ENCODE peak calls at places on chromosomes 6 and 20, in five cellular contexts. One of them, this sample, is unnamed.
A peak's percentile ranks its signal among the peaks of the same experiment; 100 is the strongest.

GRCh38 chr6:135087403-135087802 is 32.8 kb upstream of the HBS1L start:
- DNase-seq in GM12878: no peak
- DNase-seq in K562: no peak
- DNase-seq in HepG2: peak; percentile 27
- DNase-seq in H1: no peak
- DNase-seq in this sample: no peak

GRCh38 chr6:158772851-158773371 is 46.3 kb downstream of the EZR start:
- DNase-seq in GM12878: no peak
- DNase-seq in K562: no peak
- DNase-seq in HepG2: no peak
- DNase-seq in H1: no peak
- DNase-seq in this sample: no peak

GRCh38 chr6:20882014-20882413 is 347.8 kb downstream of the CDKAL1 start:
- DNase-seq in GM12878: no peak
- DNase-seq in K562: no peak
- DNase-seq in HepG2: no peak
- DNase-seq in H1: no peak
- DNase-seq in this sample: peak; percentile 43

GRCh38 chr6:27777126-27777525 is 135.1 kb downstream of the OR2B2 start:
- DNase-seq in GM12878: no peak
- DNase-seq in K562: peak; percentile 26
- DNase-seq in HepG2: no peak
- DNase-seq in H1: no peak
- DNase-seq in this sample: no peak

GRCh38 chr6:138001750-138002349 is 105.4 kb downstream of the PERP start:
- DNase-seq in GM12878: no peak
- DNase-seq in K562: peak; percentile 56
- DNase-seq in HepG2: peak; percentile 44
- DNase-seq in H1: peak; percentile 73
- DNase-seq in this sample: peak; percentile 63

GRCh38 chr6:134593024-134593423 is 275.1 kb upstream of the SGK1 start:
- DNase-seq in GM12878: no peak
- DNase-seq in K562: no peak
- DNase-seq in HepG2: no peak
- DNase-seq in H1: no peak
- DNase-seq in this sample: no peak

GRCh38 chr6:23170044-23170443 is 600.7 kb downstream of the HDGFL1 start:
- DNase-seq in GM12878: no peak
- DNase-seq in K562: no peak
- DNase-seq in HepG2: no peak
- DNase-seq in H1: no peak
- DNase-seq in this sample: no peak

GRCh38 chr6:162917506-162917905 is 189.7 kb downstream of the PACRG start:
- DNase-seq in GM12878: no peak
- DNase-seq in K562: no peak
- DNase-seq in HepG2: no peak
- DNase-seq in H1: no peak
- DNase-seq in this sample: no peak

GRCh38 chr6:99822741-99823512 is 171.1 kb downstream of the MCHR2 start:
- DNase-seq in GM12878: no peak
- DNase-seq in K562: peak; percentile 26
- DNase-seq in HepG2: peak; percentile 64
- DNase-seq in H1: no peak
- DNase-seq in this sample: no peak

GRCh38 chr20:14189794-14190402 is 147.5 kb downstream of the FLRT3 start:
- DNase-seq in GM12878: no peak
- DNase-seq in K562: no peak
- DNase-seq in HepG2: peak; percentile 30
- DNase-seq in H1: no peak
- DNase-seq in this sample: no peak

GRCh38 chr20:8045946-8046345 is 26.4 kb upstream of the TMX4 start:
- DNase-seq in GM12878: no peak
- DNase-seq in K562: no peak
- DNase-seq in HepG2: no peak
- DNase-seq in H1: no peak
- DNase-seq in this sample: no peak

GRCh38 chr6:36979343-36979742 is 6.7 kb downstream of the MTCH1 start:
- DNase-seq in GM12878: no peak
- DNase-seq in K562: no peak
- DNase-seq in HepG2: no peak
- DNase-seq in H1: no peak
- DNase-seq in this sample: no peak

GRCh38 chr6:25244865-25245264 is 34.3 kb upstream of the CARMIL1 start:
- DNase-seq in GM12878: no peak
- DNase-seq in K562: no peak
- DNase-seq in HepG2: no peak
- DNase-seq in H1: no peak
- DNase-seq in this sample: no peak

GRCh38 chr20:42447270-42447669 is 742.4 kb downstream of the PTPRT start:
- DNase-seq in GM12878: no peak
- DNase-seq in K562: no peak
- DNase-seq in HepG2: no peak
- DNase-seq in H1: no peak
- DNase-seq in this sample: no peak

GRCh38 chr20:48846516-48847492 is 19.0 kb upstream of the PREX1 start:
- DNase-seq in GM12878: peak; percentile 93
- DNase-seq in K562: no peak
- DNase-seq in HepG2: no peak
- DNase-seq in H1: peak; percentile 72
- DNase-seq in this sample: peak; percentile 54

GRCh38 chr20:53865905-53866786 is 204.2 kb downstream of the BCAS1 start:
- DNase-seq in GM12878: no peak
- DNase-seq in K562: no peak
- DNase-seq in HepG2: peak; percentile 59
- DNase-seq in H1: no peak
- DNase-seq in this sample: peak; percentile 26
- TF ChIP-seq ATF2 in GM12878: no peak
- TF ChIP-seq ATF2 in K562: no peak
- TF ChIP-seq ATF2 in HepG2: no peak
- TF ChIP-seq ATF2 in H1: no peak
- TF ChIP-seq ATF2 in this sample: no peak

GRCh38 chr6:17318435-17319165 is 37.4 kb downstream of the RBM24 start:
- DNase-seq in GM12878: no peak
- DNase-seq in K562: no peak
- DNase-seq in HepG2: no peak
- DNase-seq in H1: no peak
- DNase-seq in this sample: no peak
- TF ChIP-seq ATF3 in GM12878: no peak
- TF ChIP-seq ATF3 in K562: no peak
- TF ChIP-seq ATF3 in HepG2: no peak
- TF ChIP-seq ATF3 in H1: no peak
- TF ChIP-seq ATF3 in this sample: no peak

GRCh38 chr20:63896136-63896890 is 1.4 kb downstream of the DNAJC5 start:
- DNase-seq in GM12878: no peak
- DNase-seq in K562: no peak
- DNase-seq in HepG2: peak; percentile 87
- DNase-seq in H1: no peak
- DNase-seq in this sample: no peak

GRCh38 chr20:63895886-63896135 is 885 bp downstream of the DNAJC5 start:
- DNase-seq in GM12878: no peak
- DNase-seq in K562: no peak
- DNase-seq in HepG2: no peak
- DNase-seq in H1: no peak
- DNase-seq in this sample: no peak

GRCh38 chr20:63893999-63894357 is 948 bp upstream of the DNAJC5 start:
- DNase-seq in GM12878: no peak
- DNase-seq in K562: no peak
- DNase-seq in HepG2: no peak
- DNase-seq in H1: no peak
- DNase-seq in this sample: no peak

GRCh38 chr20:63895202-63895885 is 418 bp downstream of the DNAJC5 start:
- DNase-seq in GM12878: no peak
- DNase-seq in K562: no peak
- DNase-seq in HepG2: no peak
- DNase-seq in H1: peak; percentile 56
- DNase-seq in this sample: no peak

GRCh38 chr20:63894358-63895201 is at the start of gene DNAJC5:
- DNase-seq in GM12878: peak; percentile 72
- DNase-seq in K562: peak; percentile 100
- DNase-seq in HepG2: peak; percentile 95
- DNase-seq in H1: peak; percentile 99
- DNase-seq in this sample: peak; percentile 92
- TF ChIP-seq ATF2 in GM12878: no peak
- TF ChIP-seq ATF2 in K562: no peak
- TF ChIP-seq ATF2 in HepG2: peak; percentile 64
- TF ChIP-seq ATF2 in H1: no peak
- TF ChIP-seq ATF2 in this sample: no peak

DNA sequence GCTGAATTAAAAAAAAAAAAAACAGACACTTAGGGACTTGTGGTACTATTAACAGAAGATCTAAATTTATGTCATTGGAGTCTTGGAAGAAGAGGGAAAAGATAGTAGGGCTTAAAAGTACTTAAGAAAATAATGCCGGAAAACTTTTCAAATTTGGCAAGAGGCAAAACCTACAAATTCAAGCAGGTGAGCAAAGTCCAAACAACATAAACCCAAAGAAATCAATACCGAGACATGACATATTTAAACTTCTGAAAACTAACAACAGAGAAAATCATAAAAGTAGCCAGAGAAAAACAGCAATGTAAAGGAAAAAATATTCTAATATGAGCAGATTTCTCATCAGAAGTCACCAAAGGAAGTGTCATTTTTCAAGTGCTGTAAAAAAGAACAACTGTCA is 44.4 kb downstream of the EPM2A start:
- DNase-seq in GM12878: no peak
- DNase-seq in K562: no peak
- DNase-seq in HepG2: no peak
- DNase-seq in H1: no peak
- DNase-seq in this sample: no peak
- TF ChIP-seq ATF3 in GM12878: no peak
- TF ChIP-seq ATF3 in K562: no peak
- TF ChIP-seq ATF3 in HepG2: no peak
- TF ChIP-seq ATF3 in H1: no peak
- TF ChIP-seq ATF3 in this sample: no peak

GRCh38 chr6:122734529-122735203 is 44.9 kb upstream of the FABP7 start:
- DNase-seq in GM12878: no peak
- DNase-seq in K562: no peak
- DNase-seq in HepG2: no peak
- DNase-seq in H1: no peak
- DNase-seq in this sample: no peak

GRCh38 chr6:122733259-122733658 is 46.3 kb upstream of the FABP7 start:
- DNase-seq in GM12878: no peak
- DNase-seq in K562: no peak
- DNase-seq in HepG2: no peak
- DNase-seq in H1: no peak
- DNase-seq in this sample: no peak

GRCh38 chr6:122735618-122736017 is 43.9 kb upstream of the FABP7 start:
- DNase-seq in GM12878: no peak
- DNase-seq in K562: no peak
- DNase-seq in HepG2: no peak
- DNase-seq in H1: no peak
- DNase-seq in this sample: no peak

GRCh38 chr6:122736606-122737005 is 42.9 kb upstream of the FABP7 start:
- DNase-seq in GM12878: no peak
- DNase-seq in K562: no peak
- DNase-seq in HepG2: no peak
- DNase-seq in H1: no peak
- DNase-seq in this sample: no peak

DNA sequence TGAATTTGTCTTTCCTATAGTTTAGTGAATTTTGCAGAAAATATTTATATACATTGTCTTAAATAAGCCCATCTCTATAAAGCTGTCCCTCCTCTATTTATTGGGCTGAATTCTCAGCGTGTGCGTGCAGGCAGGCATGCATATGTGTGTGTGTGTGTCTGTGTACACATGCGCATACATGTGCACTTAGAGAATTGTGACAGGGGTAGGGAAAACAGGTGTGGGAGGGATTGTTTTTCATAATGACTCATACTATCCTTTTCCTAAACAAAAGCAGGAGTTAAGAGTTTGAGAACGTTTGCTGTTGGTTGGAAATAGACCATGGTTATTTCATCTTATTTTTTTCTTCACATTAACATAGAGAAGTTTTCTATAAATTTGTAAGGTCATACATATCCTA is 43.4 kb upstream of the FABP7 start:
- DNase-seq in GM12878: no peak
- DNase-seq in K562: no peak
- DNase-seq in HepG2: no peak
- DNase-seq in H1: no peak
- DNase-seq in this sample: no peak
- TF ChIP-seq ATF2 in GM12878: no peak
- TF ChIP-seq ATF2 in K562: no peak
- TF ChIP-seq ATF2 in HepG2: no peak
- TF ChIP-seq ATF2 in H1: no peak
- TF ChIP-seq ATF2 in this sample: no peak

GRCh38 chr6:14502551-14502950 is 385.0 kb downstream of the CD83 start:
- DNase-seq in GM12878: no peak
- DNase-seq in K562: no peak
- DNase-seq in HepG2: no peak
- DNase-seq in H1: no peak
- DNase-seq in this sample: no peak

GRCh38 chr6:14499309-14499708 is 381.7 kb downstream of the CD83 start:
- DNase-seq in GM12878: no peak
- DNase-seq in K562: no peak
- DNase-seq in HepG2: no peak
- DNase-seq in H1: no peak
- DNase-seq in this sample: no peak

GRCh38 chr6:14501914-14502313 is 384.3 kb downstream of the CD83 start:
- DNase-seq in GM12878: no peak
- DNase-seq in K562: no peak
- DNase-seq in HepG2: no peak
- DNase-seq in H1: no peak
- DNase-seq in this sample: no peak

GRCh38 chr6:14499804-14500203 is 382.2 kb downstream of the CD83 start:
- DNase-seq in GM12878: no peak
- DNase-seq in K562: no peak
- DNase-seq in HepG2: no peak
- DNase-seq in H1: no peak
- DNase-seq in this sample: no peak

DNA sequence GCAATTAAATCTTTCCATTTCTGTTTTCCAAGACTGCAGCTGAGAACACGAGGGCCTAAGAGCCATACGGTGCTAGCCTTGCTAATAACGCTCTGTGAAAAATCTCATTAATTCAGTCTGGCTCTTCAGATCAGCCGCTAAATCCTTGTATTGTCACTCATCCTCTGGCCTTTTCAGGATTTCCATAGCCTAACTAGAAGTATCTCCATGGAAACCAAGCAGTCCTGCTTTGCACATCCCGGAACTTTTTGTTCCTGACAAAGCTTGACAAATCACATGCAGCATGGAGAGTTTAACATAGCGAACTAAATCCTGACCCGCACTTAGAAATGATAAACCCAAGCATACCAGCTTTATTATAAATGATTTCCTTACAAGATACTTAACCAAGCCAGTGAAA is 383.7 kb downstream of the CD83 start:
- DNase-seq in GM12878: no peak
- DNase-seq in K562: no peak
- DNase-seq in HepG2: no peak
- DNase-seq in H1: no peak
- DNase-seq in this sample: no peak
- TF ChIP-seq ATF3 in GM12878: no peak
- TF ChIP-seq ATF3 in K562: no peak
- TF ChIP-seq ATF3 in HepG2: no peak
- TF ChIP-seq ATF3 in H1: no peak
- TF ChIP-seq ATF3 in this sample: no peak

This sample was measured in WTC11.